ENCODE peak calls at places on chromosome 3, in six cellular contexts. Z is spleen, R is chondrocyte, A is HFF-Myc, P is Peyer's patch, T is body of pancreas. Q is an unnamed sample.

GRCh38 chr3:32018723-32019564 is 37.4 kb downstream of the ZNF860 start:
- DNase-seq in Z (no peak), R (no peak), A (no peak), P (no peak), T (no peak), Q (no peak)

GRCh38 chr3:124582196-124582595 is 148.1 kb upstream of the UMPS start:
- DNase-seq in Z (no peak), R (no peak), A (no peak), P (no peak), T (no peak), Q (no peak)

GRCh38 chr3:45124379-45124778 is 21.8 kb downstream of the CDCP1 start:
- DNase-seq in Z (no peak), R (no peak), A (peak; percentile 77), P (no peak), T (no peak), Q (no peak)

GRCh38 chr3:9746330-9746729 is 3.4 kb upstream of the OGG1 start:
- DNase-seq in Z (no peak), R (no peak), A (peak; percentile 76), P (no peak), T (no peak), Q (no peak)

GRCh38 chr3:172357850-172358754 is 90.2 kb downstream of the GHSR start:
- DNase-seq in Z (no peak), R (no peak), A (peak; percentile 73), P (no peak), T (no peak), Q (no peak)

GRCh38 chr3:127479449-127479848 is 111.1 kb downstream of the TPRA1 start:
- DNase-seq in Z (peak; percentile 71), R (no peak), A (no peak), P (no peak), T (no peak), Q (peak; percentile 63)

GRCh38 chr3:171383206-171384018 is 76.8 kb downstream of the TNIK start:
- DNase-seq in Z (no peak), R (no peak), A (no peak), P (no peak), T (no peak), Q (no peak)

GRCh38 chr3:189999718-190000117 is 121.0 kb downstream of the P3H2 start:
- DNase-seq in Z (no peak), R (no peak), A (no peak), P (no peak), T (no peak), Q (no peak)

GRCh38 chr3:187742351-187743171 is 2.7 kb downstream of the BCL6 start:
- DNase-seq in Z (no peak), R (no peak), A (no peak), P (peak; percentile 62), T (peak; percentile 54), Q (no peak)

GRCh38 chr3:16179771-16180736 is 5.6 kb downstream of the GALNT15 start:
- DNase-seq in Z (no peak), R (no peak), A (no peak), P (no peak), T (no peak), Q (no peak)

GRCh38 chr3:122066331-122067213 is 11.4 kb downstream of the CD86 start:
- DNase-seq in Z (no peak), R (no peak), A (no peak), P (no peak), T (no peak), Q (no peak)

GRCh38 chr3:96863129-96863740 is 48.8 kb downstream of the EPHA6 start:
- DNase-seq in Z (no peak), R (no peak), A (peak; percentile 1), P (no peak), T (peak; percentile 21), Q (no peak)

GRCh38 chr3:193929373-193929772 is 206.6 kb upstream of the HES1 start:
- DNase-seq in Z (no peak), R (no peak), A (no peak), P (no peak), T (no peak), Q (no peak)

GRCh38 chr3:37622999-37623883 is 238.4 kb upstream of the CTDSPL start:
- DNase-seq in Z (no peak), R (no peak), A (no peak), P (no peak), T (no peak), Q (no peak)

GRCh38 chr3:138845071-138845685 is 10.4 kb upstream of the PIK3CB start:
- DNase-seq in Z (peak; percentile 48), R (peak; percentile 2), A (no peak), P (no peak), T (no peak), Q (no peak)

GRCh38 chr3:35664460-35664919 is 25.2 kb downstream of the ARPP21 start:
- DNase-seq in Z (peak; percentile 61), R (peak; percentile 71), A (no peak), P (peak; percentile 45), T (peak; percentile 51), Q (peak; percentile 59)

GRCh38 chr3:45123030-45123429 is 23.1 kb downstream of the CDCP1 start:
- DNase-seq in Z (no peak), R (no peak), A (peak; percentile 91), P (no peak), T (no peak), Q (no peak)

GRCh38 chr3:111277226-111277625 is 205.6 kb downstream of the NECTIN3 start:
- DNase-seq in Z (no peak), R (no peak), A (peak; percentile 2), P (no peak), T (no peak), Q (no peak)

GRCh38 chr3:114892117-114892870 is 254.8 kb downstream of the ZBTB20 start:
- DNase-seq in Z (no peak), R (no peak), A (no peak), P (no peak), T (peak; percentile 35), Q (no peak)

GRCh38 chr3:45078910-45079522 is 52.9 kb downstream of the CLEC3B start:
- DNase-seq in Z (no peak), R (no peak), A (no peak), P (peak; percentile 68), T (peak; percentile 39), Q (no peak)

GRCh38 chr3:107431048-107431297 is 53.7 kb downstream of the CCDC54 start:
- DNase-seq in Z (no peak), R (no peak), A (no peak), P (no peak), T (no peak), Q (no peak)

GRCh38 chr3:59128685-59129084 is 78.9 kb upstream of the CFAP20DC start:
- DNase-seq in Z (no peak), R (no peak), A (no peak), P (no peak), T (no peak), Q (no peak)

GRCh38 chr3:79236488-79236887 is 531.3 kb downstream of the ROBO1 start:
- DNase-seq in Z (no peak), R (no peak), A (no peak), P (no peak), T (no peak), Q (no peak)

GRCh38 chr3:101252897-101253296 is 67.5 kb downstream of the IMPG2 start:
- DNase-seq in Z (no peak), R (no peak), A (no peak), P (no peak), T (no peak), Q (no peak)

GRCh38 chr3:141845407-141846049 is 30.9 kb upstream of the ATP1B3 start:
- DNase-seq in Z (no peak), R (no peak), A (no peak), P (peak; percentile 55), T (no peak), Q (no peak)

GRCh38 chr3:156299569-156299968 is 179.2 kb downstream of the KCNAB1 start:
- DNase-seq in Z (no peak), R (no peak), A (no peak), P (no peak), T (no peak), Q (no peak)

GRCh38 chr3:57949779-57950618 is 58.2 kb upstream of the FLNB start:
- DNase-seq in Z (peak; percentile 45), R (peak; percentile 50), A (no peak), P (peak; percentile 49), T (peak; percentile 55), Q (peak; percentile 67)

GRCh38 chr3:62876064-62876463 is 848 bp upstream of the CADPS start:
- DNase-seq in Z (no peak), R (no peak), A (peak; percentile 9), P (peak; percentile 71), T (peak; percentile 63), Q (peak; percentile 67)

DNA sequence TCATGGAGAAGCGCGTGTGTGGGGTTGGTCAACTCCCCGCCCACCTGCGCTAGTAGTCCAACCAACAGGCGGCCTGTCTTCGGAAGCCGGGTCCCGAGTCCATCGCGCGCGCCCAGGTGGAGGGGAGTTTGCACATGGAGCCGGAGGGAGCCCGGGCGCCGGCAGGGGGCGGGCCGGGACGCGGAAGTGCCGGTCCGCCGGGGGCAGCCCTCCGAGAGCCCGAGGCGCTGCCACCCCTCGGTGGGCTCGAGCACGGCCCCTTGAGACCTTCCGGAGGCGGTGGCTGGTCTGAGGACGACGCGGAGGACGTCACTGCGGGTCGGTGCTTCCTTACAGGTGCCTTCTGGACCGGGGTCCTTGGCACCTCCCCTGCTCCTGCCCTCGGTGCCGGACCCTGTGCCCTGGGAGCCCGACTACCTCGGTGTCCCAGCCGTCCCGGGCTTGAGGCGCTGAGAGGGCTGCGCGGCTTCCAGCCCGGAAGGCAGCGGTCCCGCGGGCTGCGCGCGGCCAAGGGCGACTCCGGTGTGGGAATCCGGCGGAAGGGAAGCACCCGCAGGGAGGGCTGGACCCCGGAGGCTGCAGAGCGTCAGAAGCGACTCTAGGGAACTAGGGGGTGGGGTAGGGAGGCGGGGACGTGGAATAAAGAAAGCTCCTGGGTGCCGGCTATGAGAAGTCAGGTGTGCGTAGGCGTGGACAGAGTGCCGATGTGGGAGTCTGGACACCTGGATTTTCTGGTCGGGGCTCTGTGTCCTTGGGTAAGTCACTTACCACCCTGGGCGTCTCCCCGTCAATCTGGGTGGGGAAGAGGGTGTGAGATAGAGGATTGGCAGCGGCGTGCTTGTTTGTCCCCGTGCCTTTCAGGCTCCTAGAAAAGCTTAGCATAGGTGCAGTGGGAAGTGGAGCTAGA is 212.3 kb downstream of the FGF12 start:
- DNase-seq in Z (peak; percentile 74), R (peak; percentile 86), A (no peak), P (no peak), T (peak; percentile 87), Q (peak; percentile 62)
- TF ChIP-seq CTCF in Z (peak; percentile 36), R (peak; percentile 61), A (peak; percentile 8), P (no peak), T (peak; percentile 58), Q (peak; percentile 7)

GRCh38 chr3:24069045-24069444 is 124.0 kb downstream of the NR1D2 start:
- DNase-seq in Z (no peak), R (no peak), A (no peak), P (no peak), T (no peak), Q (no peak)
- TF ChIP-seq CTCF in Z (no peak), R (peak; percentile 67), A (peak; percentile 33), P (no peak), T (peak; percentile 38), Q (peak; percentile 25)

DNA sequence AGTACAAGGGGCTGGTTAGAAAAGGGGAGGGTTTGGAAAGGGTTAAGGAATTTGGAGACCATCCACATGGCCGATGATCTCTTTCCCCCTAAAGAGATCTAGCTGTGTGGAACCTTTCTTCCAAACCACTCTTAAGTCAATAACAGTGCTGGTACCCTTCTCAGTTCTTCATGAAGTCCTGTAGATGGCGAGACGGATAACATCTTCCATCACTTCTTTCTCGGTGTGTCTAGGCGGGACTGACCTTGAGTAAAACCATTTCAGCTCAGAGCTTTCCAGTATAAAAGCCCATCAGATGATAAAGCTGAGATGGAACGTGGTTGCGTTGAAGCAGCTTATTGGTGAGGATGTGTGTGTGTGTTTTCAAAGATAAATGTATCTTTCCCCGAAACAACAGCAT is 151.5 kb upstream of the BHLHE40 start:
- DNase-seq in Z (no peak), R (no peak), A (no peak), P (no peak), T (no peak), Q (no peak)
- TF ChIP-seq CTCF in Z (no peak), R (no peak), A (no peak), P (no peak), T (no peak), Q (no peak)

GRCh38 chr3:195129072-195129643 is 141.8 kb downstream of the XXYLT1 start:
- DNase-seq in Z (no peak), R (no peak), A (no peak), P (no peak), T (no peak), Q (no peak)
- TF ChIP-seq CTCF in Z (no peak), R (no peak), A (no peak), P (no peak), T (no peak), Q (no peak)

Q was measured in upper lobe of right lung.